ENCODE peak calls at places on chromosomes 5 and 9, in eight cellular contexts. W is activated CD4-positive, alpha-beta T cell treated with anti-CD3 and anti-CD28 coated beads for 4 hours; L is lower leg skin; U is kidney epithelial cell; N is activated CD4-positive, CD25-positive, alpha-beta regulatory T cell; X is Jurkat, Clone E6-1; J is sciatic nerve; I is fibroblast of the aortic adventitia. D is an unnamed sample.

GRCh38 chr5:131854134-131854533 is 57.3 kb upstream of the FNIP1 start:
- DNase-seq in U (no peak), N (no peak), J (no peak), L (no peak), I (peak; percentile 5), W (no peak), X (no peak), D (no peak)

GRCh38 chr9:89869774-89870173 is 265.0 kb downstream of the GADD45G start:
- DNase-seq in L (no peak), N (no peak), W (no peak), X (no peak), I (no peak), J (no peak), U (no peak), D (no peak)

GRCh38 chr5:140321796-140322195 is 18.9 kb upstream of the PFDN1 start:
- DNase-seq in J (no peak), X (no peak), I (no peak), W (no peak), N (no peak), U (no peak), L (peak; percentile 62), D (no peak)

GRCh38 chr5:26791021-26791420 is 247.4 kb downstream of the CDH9 start:
- DNase-seq in W (no peak), I (no peak), U (no peak), N (no peak), J (no peak), L (no peak), X (no peak), D (no peak)

GRCh38 chr9:7653262-7653661 is 146.3 kb downstream of the DMAC1 start:
- DNase-seq in J (no peak), W (no peak), I (no peak), N (no peak), U (no peak), X (no peak), L (no peak), D (no peak)

GRCh38 chr9:137453643-137454081 is 5.5 kb downstream of the NSMF start:
- DNase-seq in N (peak; percentile 45), J (peak; percentile 89), I (peak; percentile 68), L (peak; percentile 81), W (peak; percentile 60), U (no peak), X (peak; percentile 24), D (peak; percentile 43)

GRCh38 chr5:41772071-41772470 is 98.2 kb downstream of the OXCT1 start:
- DNase-seq in L (no peak), J (no peak), I (no peak), N (no peak), X (no peak), W (no peak), U (no peak), D (no peak)

GRCh38 chr5:172897691-172898512 is 61.3 kb upstream of the RPL26L1 start:
- DNase-seq in X (no peak), N (no peak), J (no peak), W (no peak), U (peak; percentile 69), I (peak; percentile 92), L (no peak), D (peak; percentile 96)

GRCh38 chr9:126532019-126532462 is 81.7 kb upstream of the LMX1B start:
- DNase-seq in J (no peak), L (no peak), X (no peak), I (peak; percentile 17), N (no peak), U (no peak), W (no peak), D (no peak)

GRCh38 chr9:104987743-104988142 is 59.8 kb upstream of the ABCA1 start:
- DNase-seq in U (peak; percentile 50), J (no peak), N (no peak), L (no peak), X (peak; percentile 50), W (no peak), I (no peak), D (no peak)

GRCh38 chr9:124818431-124819281 is 34.6 kb upstream of the WDR38 start:
- DNase-seq in X (no peak), U (peak; percentile 63), N (no peak), I (peak; percentile 37), L (peak; percentile 69), W (no peak), J (no peak), D (peak; percentile 67)

GRCh38 chr5:152107225-152107624 is 182.6 kb upstream of the GLRA1 start:
- DNase-seq in U (no peak), I (no peak), L (no peak), X (no peak), N (no peak), J (no peak), W (no peak), D (no peak)

GRCh38 chr5:10831416-10831815 is 70.4 kb upstream of the DAP start:
- DNase-seq in W (no peak), L (no peak), J (no peak), U (no peak), N (no peak), X (no peak), I (peak; percentile 49), D (no peak)

GRCh38 chr9:4573634-4574391 is 83.5 kb downstream of the SLC1A1 start:
- DNase-seq in J (no peak), N (no peak), I (no peak), X (no peak), W (no peak), L (no peak), U (no peak), D (no peak)

GRCh38 chr5:76270214-76270613 is 132.9 kb upstream of the IQGAP2 start:
- DNase-seq in W (no peak), X (no peak), U (peak; percentile 68), L (no peak), I (no peak), N (no peak), J (no peak), D (no peak)

GRCh38 chr5:137760294-137761019 is 6.3 kb upstream of the HNRNPA0 start:
- DNase-seq in U (no peak), N (no peak), J (no peak), I (no peak), L (no peak), X (no peak), W (no peak), D (no peak)

GRCh38 chr5:38718874-38719391 is 126.9 kb upstream of the OSMR start:
- DNase-seq in X (no peak), N (no peak), J (no peak), W (no peak), I (peak; percentile 49), L (no peak), U (no peak), D (no peak)

GRCh38 chr5:10562202-10563131 is 1.4 kb upstream of the ANKRD33B start:
- DNase-seq in U (no peak), L (no peak), I (no peak), X (no peak), W (no peak), N (no peak), J (no peak), D (no peak)

GRCh38 chr5:111214343-111214742 is 9.8 kb upstream of the CAMK4 start:
- DNase-seq in J (no peak), L (no peak), X (no peak), I (no peak), W (no peak), U (no peak), N (no peak), D (no peak)

GRCh38 chr5:171630047-171630669 is 155.5 kb upstream of the SMIM23 start:
- DNase-seq in L (no peak), U (no peak), I (peak; percentile 52), J (peak; percentile 74), W (no peak), N (no peak), X (peak; percentile 6), D (peak; percentile 88)

GRCh38 chr5:113359419-113359818 is 75.4 kb downstream of the TSSK1B start:
- DNase-seq in W (no peak), L (no peak), U (no peak), N (no peak), I (peak; percentile 86), X (no peak), J (no peak), D (no peak)

GRCh38 chr9:78668148-78668825 is 371.4 kb downstream of the PSAT1 start:
- DNase-seq in W (no peak), X (no peak), J (no peak), U (peak; percentile 50), I (no peak), N (no peak), L (no peak), D (no peak)

GRCh38 chr5:141692919-141693848 is 11.2 kb upstream of the ARAP3 start:
- DNase-seq in U (no peak), X (no peak), N (peak; percentile 54), L (no peak), J (no peak), W (peak; percentile 86), I (peak; percentile 18), D (no peak)

GRCh38 chr9:792331-793260 is 48.9 kb upstream of the DMRT1 start:
- DNase-seq in N (no peak), W (no peak), I (peak; percentile 8), U (no peak), X (no peak), L (no peak), J (no peak), D (no peak)

GRCh38 chr5:31047621-31048020 is 145.9 kb upstream of the CDH6 start:
- DNase-seq in L (no peak), N (no peak), J (no peak), U (no peak), X (no peak), W (no peak), I (peak; percentile 49), D (no peak)

D was measured in A549.